ENCODE peak calls at places on chromosomes 3 and 15, in four cellular contexts. S, G, T and M are unnamed samples.

GRCh38 chr3:73718326-73719110 is 93.8 kb upstream of the PDZRN3 start:
- DNase-seq in T (no peak), G (no peak), S (no peak), M (no peak)

GRCh38 chr3:184687363-184688049 is 24.4 kb downstream of the MAGEF1 start:
- DNase-seq in S (no peak), G (no peak), T (no peak), M (no peak)

GRCh38 chr3:69353492-69353891 is 32.4 kb downstream of the FRMD4B start:
- DNase-seq in G (no peak), T (no peak), S (no peak), M (no peak)

GRCh38 chr3:119620899-119621298 is 23.2 kb downstream of the PLA1A start:
- DNase-seq in G (no peak), S (no peak), T (no peak), M (no peak)

GRCh38 chr3:136819784-136820640 is 1.1 kb downstream of the SLC35G2 start:
- DNase-seq in S (no peak), T (no peak), G (peak), M (peak)

GRCh38 chr3:197540961-197541377 is 14.8 kb downstream of the BDH1 start:
- DNase-seq in S (no peak), T (no peak), G (no peak), M (no peak)

GRCh38 chr3:186320862-186321568 is 41.0 kb downstream of the DGKG start:
- DNase-seq in S (no peak), G (peak), T (no peak), M (no peak)

GRCh38 chr3:13843351-13843750 is 36.5 kb downstream of the WNT7A start:
- DNase-seq in G (no peak), T (no peak), S (no peak), M (no peak)

GRCh38 chr15:52290800-52291199 is 4.8 kb downstream of the MYO5C start:
- DNase-seq in T (no peak), G (no peak), S (no peak), M (no peak)

GRCh38 chr15:50109086-50109987 is 9.7 kb downstream of the ATP8B4 start:
- DNase-seq in S (no peak), T (no peak), G (peak), M (no peak)

GRCh38 chr3:66629431-66630368 is 128.9 kb upstream of the LRIG1 start:
- DNase-seq in S (no peak), T (no peak), G (no peak), M (no peak)

GRCh38 chr3:22117091-22117490 is 366.1 kb upstream of the ZNF385D start:
- DNase-seq in T (no peak), G (no peak), S (no peak), M (no peak)

GRCh38 chr15:82963356-82964341 is 11.1 kb upstream of the HOMER2 start:
- DNase-seq in T (no peak), S (no peak), G (no peak), M (no peak)

GRCh38 chr3:37241880-37242279 is 67.5 kb upstream of the LRRFIP2 start:
- DNase-seq in T (no peak), S (peak), G (no peak), M (no peak)

GRCh38 chr3:192563417-192563816 is 163.9 kb downstream of the FGF12 start:
- DNase-seq in T (no peak), S (no peak), G (no peak), M (no peak)

GRCh38 chr3:8768364-8769087 is 887 bp downstream of the OXTR start:
- DNase-seq in S (no peak), G (no peak), T (no peak), M (peak)

GRCh38 chr3:73353661-73354217 is 271.0 kb downstream of the PDZRN3 start:
- DNase-seq in S (no peak), T (no peak), G (peak), M (no peak)

GRCh38 chr3:180548050-180548449 is 53.9 kb upstream of the TTC14 start:
- DNase-seq in G (no peak), T (no peak), S (no peak), M (no peak)

GRCh38 chr15:89340586-89340985 is 6.0 kb upstream of the POLG start:
- DNase-seq in S (no peak), G (no peak), T (no peak), M (no peak)

GRCh38 chr3:160278210-160278609 is 53.0 kb downstream of the C3orf80 start:
- DNase-seq in S (no peak), T (no peak), G (no peak), M (no peak)

GRCh38 chr15:42650208-42651066 is 75.0 kb downstream of the STARD9 start:
- DNase-seq in G (peak), S (peak), T (peak), M (peak)

GRCh38 chr3:101898752-101899169 is 49.4 kb downstream of the NFKBIZ start:
- DNase-seq in G (no peak), S (no peak), T (peak), M (no peak)
- TF ChIP-seq RFX5 in G (no peak), S (no peak), T (no peak), M (no peak)

GRCh38 chr15:91142097-91142744 is 42.2 kb downstream of the SV2B start:
- DNase-seq in G (no peak), T (no peak), S (peak), M (no peak)
- TF ChIP-seq CHD1 in G (no peak), T (no peak), S (no peak), M (no peak)

GRCh38 chr15:67196672-67197363 is 57.6 kb downstream of the AAGAB start:
- DNase-seq in T (no peak), S (peak), G (peak), M (no peak)
- TF ChIP-seq RFX5 in T (no peak), S (no peak), G (no peak), M (no peak)

GRCh38 chr3:194135806-194136518 is at the start of gene HES1:
- DNase-seq in T (peak), S (peak), G (peak), M (peak)
- TF ChIP-seq CHD1 in T (no peak), S (no peak), G (peak), M (no peak)